ENCODE peak calls at places on chromosomes 4 and X, in eight cellular contexts. One of them, this sample, is unnamed.

GRCh38 chr4:1192091-1192492 is 19.7 kb upstream of the SPON2 start:
- DNase-seq in GM04503: peak
- DNase-seq in fibroblast of mammary gland: peak
- DNase-seq in endothelial cell: no peak
- DNase-seq in AML-193: no peak
- DNase-seq in heart right ventricle: peak
- DNase-seq in WTC11: no peak
- DNase-seq in GM23248: peak
- DNase-seq in this sample: peak

GRCh38 chrX:83469551-83469950 is 38.5 kb upstream of the POU3F4 start:
- DNase-seq in GM04503: peak
- DNase-seq in fibroblast of mammary gland: peak
- DNase-seq in endothelial cell: peak
- DNase-seq in AML-193: peak
- DNase-seq in heart right ventricle: no peak
- DNase-seq in WTC11: peak
- DNase-seq in GM23248: peak
- DNase-seq in this sample: peak

GRCh38 chrX:48071064-48071985 is at the start of gene ZNF630:
- DNase-seq in GM04503: no peak
- DNase-seq in fibroblast of mammary gland: peak
- DNase-seq in endothelial cell: peak
- DNase-seq in AML-193: peak
- DNase-seq in heart right ventricle: peak
- DNase-seq in WTC11: peak
- DNase-seq in GM23248: peak
- DNase-seq in this sample: peak

GRCh38 chr4:122827899-122828601 is 1.4 kb downstream of the FGF2 start:
- DNase-seq in GM04503: no peak
- DNase-seq in fibroblast of mammary gland: peak
- DNase-seq in endothelial cell: peak
- DNase-seq in AML-193: no peak
- DNase-seq in heart right ventricle: no peak
- DNase-seq in WTC11: peak
- DNase-seq in GM23248: peak
- DNase-seq in this sample: peak

GRCh38 chr4:141131738-141132688 is 1.3 kb downstream of the RNF150 start:
- DNase-seq in GM04503: no peak
- DNase-seq in fibroblast of mammary gland: no peak
- DNase-seq in endothelial cell: peak
- DNase-seq in AML-193: no peak
- DNase-seq in heart right ventricle: peak
- DNase-seq in WTC11: peak
- DNase-seq in GM23248: peak
- DNase-seq in this sample: no peak

GRCh38 chrX:18075603-18076002 is 145.1 kb downstream of the BEND2 start:
- DNase-seq in GM04503: no peak
- DNase-seq in fibroblast of mammary gland: no peak
- DNase-seq in endothelial cell: no peak
- DNase-seq in AML-193: no peak
- DNase-seq in heart right ventricle: no peak
- DNase-seq in WTC11: no peak
- DNase-seq in GM23248: no peak
- DNase-seq in this sample: no peak

GRCh38 chr4:2489081-2489805 is 20.3 kb downstream of the RNF4 start:
- DNase-seq in GM04503: no peak
- DNase-seq in fibroblast of mammary gland: no peak
- DNase-seq in endothelial cell: no peak
- DNase-seq in AML-193: no peak
- DNase-seq in heart right ventricle: no peak
- DNase-seq in WTC11: peak
- DNase-seq in GM23248: no peak
- DNase-seq in this sample: no peak

GRCh38 chr4:108601517-108601916 is 18.9 kb upstream of the RPL34 start:
- DNase-seq in GM04503: no peak
- DNase-seq in fibroblast of mammary gland: no peak
- DNase-seq in endothelial cell: no peak
- DNase-seq in AML-193: no peak
- DNase-seq in heart right ventricle: no peak
- DNase-seq in WTC11: no peak
- DNase-seq in GM23248: no peak
- DNase-seq in this sample: no peak

GRCh38 chr4:151524610-151525009 is 115.6 kb downstream of the FHIP1A start:
- DNase-seq in GM04503: no peak
- DNase-seq in fibroblast of mammary gland: no peak
- DNase-seq in endothelial cell: no peak
- DNase-seq in AML-193: no peak
- DNase-seq in heart right ventricle: no peak
- DNase-seq in WTC11: no peak
- DNase-seq in GM23248: no peak
- DNase-seq in this sample: no peak

GRCh38 chr4:160202802-160203201 is 1099.9 kb downstream of the RAPGEF2 start:
- DNase-seq in GM04503: no peak
- DNase-seq in fibroblast of mammary gland: peak
- DNase-seq in endothelial cell: no peak
- DNase-seq in AML-193: no peak
- DNase-seq in heart right ventricle: no peak
- DNase-seq in WTC11: no peak
- DNase-seq in GM23248: no peak
- DNase-seq in this sample: no peak

GRCh38 chr4:19850909-19851308 is 400.8 kb upstream of the SLIT2 start:
- DNase-seq in GM04503: peak
- DNase-seq in fibroblast of mammary gland: peak
- DNase-seq in endothelial cell: no peak
- DNase-seq in AML-193: no peak
- DNase-seq in heart right ventricle: no peak
- DNase-seq in WTC11: no peak
- DNase-seq in GM23248: peak
- DNase-seq in this sample: peak

GRCh38 chrX:68365356-68365755 is 67.9 kb downstream of the OPHN1 start:
- DNase-seq in GM04503: no peak
- DNase-seq in fibroblast of mammary gland: peak
- DNase-seq in endothelial cell: no peak
- DNase-seq in AML-193: no peak
- DNase-seq in heart right ventricle: no peak
- DNase-seq in WTC11: no peak
- DNase-seq in GM23248: no peak
- DNase-seq in this sample: no peak

GRCh38 chr4:16785800-16786527 is 112.5 kb downstream of the LDB2 start:
- DNase-seq in GM04503: no peak
- DNase-seq in fibroblast of mammary gland: no peak
- DNase-seq in endothelial cell: no peak
- DNase-seq in AML-193: no peak
- DNase-seq in heart right ventricle: no peak
- DNase-seq in WTC11: no peak
- DNase-seq in GM23248: peak
- DNase-seq in this sample: no peak

GRCh38 chrX:44529315-44529714 is 13.3 kb downstream of the FUNDC1 start:
- DNase-seq in GM04503: no peak
- DNase-seq in fibroblast of mammary gland: peak
- DNase-seq in endothelial cell: no peak
- DNase-seq in AML-193: no peak
- DNase-seq in heart right ventricle: no peak
- DNase-seq in WTC11: no peak
- DNase-seq in GM23248: peak
- DNase-seq in this sample: no peak

GRCh38 chrX:118702741-118703140 is 24.7 kb upstream of the IL13RA1 start:
- DNase-seq in GM04503: no peak
- DNase-seq in fibroblast of mammary gland: peak
- DNase-seq in endothelial cell: no peak
- DNase-seq in AML-193: no peak
- DNase-seq in heart right ventricle: no peak
- DNase-seq in WTC11: no peak
- DNase-seq in GM23248: no peak
- DNase-seq in this sample: no peak

GRCh38 chrX:153764786-153765137 is 713 bp downstream of the PLXNB3 start:
- DNase-seq in GM04503: no peak
- DNase-seq in fibroblast of mammary gland: no peak
- DNase-seq in endothelial cell: no peak
- DNase-seq in AML-193: no peak
- DNase-seq in heart right ventricle: no peak
- DNase-seq in WTC11: no peak
- DNase-seq in GM23248: no peak
- DNase-seq in this sample: no peak

GRCh38 chr4:143597271-143597670 is 83.8 kb downstream of the SMARCA5 start:
- DNase-seq in GM04503: no peak
- DNase-seq in fibroblast of mammary gland: no peak
- DNase-seq in endothelial cell: no peak
- DNase-seq in AML-193: no peak
- DNase-seq in heart right ventricle: no peak
- DNase-seq in WTC11: no peak
- DNase-seq in GM23248: no peak
- DNase-seq in this sample: no peak

GRCh38 chr4:86717651-86718050 is 123.5 kb downstream of the PTPN13 start:
- DNase-seq in GM04503: no peak
- DNase-seq in fibroblast of mammary gland: no peak
- DNase-seq in endothelial cell: no peak
- DNase-seq in AML-193: no peak
- DNase-seq in heart right ventricle: no peak
- DNase-seq in WTC11: no peak
- DNase-seq in GM23248: no peak
- DNase-seq in this sample: no peak

GRCh38 chrX:37349131-37350033 is at the start of gene PRRG1:
- DNase-seq in GM04503: no peak
- DNase-seq in fibroblast of mammary gland: peak
- DNase-seq in endothelial cell: peak
- DNase-seq in AML-193: no peak
- DNase-seq in heart right ventricle: peak
- DNase-seq in WTC11: peak
- DNase-seq in GM23248: peak
- DNase-seq in this sample: peak

GRCh38 chr4:147546341-147546740 is 65.4 kb downstream of the EDNRA start:
- DNase-seq in GM04503: peak
- DNase-seq in fibroblast of mammary gland: peak
- DNase-seq in endothelial cell: no peak
- DNase-seq in AML-193: no peak
- DNase-seq in heart right ventricle: no peak
- DNase-seq in WTC11: no peak
- DNase-seq in GM23248: peak
- DNase-seq in this sample: no peak

GRCh38 chr4:155207534-155208257 is 740 bp upstream of the NPY2R start:
- DNase-seq in GM04503: no peak
- DNase-seq in fibroblast of mammary gland: peak
- DNase-seq in endothelial cell: peak
- DNase-seq in AML-193: no peak
- DNase-seq in heart right ventricle: no peak
- DNase-seq in WTC11: peak
- DNase-seq in GM23248: no peak
- DNase-seq in this sample: peak

GRCh38 chr4:10098770-10099139 is 17.8 kb downstream of the WDR1 start:
- DNase-seq in GM04503: no peak
- DNase-seq in fibroblast of mammary gland: peak
- DNase-seq in endothelial cell: no peak
- DNase-seq in AML-193: no peak
- DNase-seq in heart right ventricle: no peak
- DNase-seq in WTC11: no peak
- DNase-seq in GM23248: peak
- DNase-seq in this sample: no peak

GRCh38 chrX:115255003-115255402 is 21.1 kb upstream of the LRCH2 start:
- DNase-seq in GM04503: no peak
- DNase-seq in fibroblast of mammary gland: no peak
- DNase-seq in endothelial cell: no peak
- DNase-seq in AML-193: no peak
- DNase-seq in heart right ventricle: no peak
- DNase-seq in WTC11: no peak
- DNase-seq in GM23248: no peak
- DNase-seq in this sample: no peak

GRCh38 chrX:137749282-137749681 is 183.4 kb downstream of the ZIC3 start:
- DNase-seq in GM04503: no peak
- DNase-seq in fibroblast of mammary gland: no peak
- DNase-seq in endothelial cell: no peak
- DNase-seq in AML-193: no peak
- DNase-seq in heart right ventricle: no peak
- DNase-seq in WTC11: no peak
- DNase-seq in GM23248: no peak
- DNase-seq in this sample: peak

GRCh38 chr4:156255205-156255604 is 301.5 kb upstream of the CTSO start:
- DNase-seq in GM04503: no peak
- DNase-seq in fibroblast of mammary gland: no peak
- DNase-seq in endothelial cell: no peak
- DNase-seq in AML-193: no peak
- DNase-seq in heart right ventricle: no peak
- DNase-seq in WTC11: no peak
- DNase-seq in GM23248: no peak
- DNase-seq in this sample: no peak

GRCh38 chrX:133965321-133965720 is 20.1 kb downstream of the GPC3 start:
- DNase-seq in GM04503: no peak
- DNase-seq in fibroblast of mammary gland: no peak
- DNase-seq in endothelial cell: no peak
- DNase-seq in AML-193: no peak
- DNase-seq in heart right ventricle: no peak
- DNase-seq in WTC11: no peak
- DNase-seq in GM23248: no peak
- DNase-seq in this sample: no peak

GRCh38 chrX:135985123-135985973 is at the start of gene SLC9A6:
- DNase-seq in GM04503: no peak
- DNase-seq in fibroblast of mammary gland: peak
- DNase-seq in endothelial cell: peak
- DNase-seq in AML-193: peak
- DNase-seq in heart right ventricle: peak
- DNase-seq in WTC11: peak
- DNase-seq in GM23248: peak
- DNase-seq in this sample: peak

GRCh38 chrX:9339603-9340569 is 125.0 kb upstream of the TBL1X start:
- DNase-seq in GM04503: no peak
- DNase-seq in fibroblast of mammary gland: no peak
- DNase-seq in endothelial cell: no peak
- DNase-seq in AML-193: no peak
- DNase-seq in heart right ventricle: peak
- DNase-seq in WTC11: no peak
- DNase-seq in GM23248: peak
- DNase-seq in this sample: peak

GRCh38 chr4:92646826-92647225 is 343.1 kb downstream of the GRID2 start:
- DNase-seq in GM04503: no peak
- DNase-seq in fibroblast of mammary gland: no peak
- DNase-seq in endothelial cell: no peak
- DNase-seq in AML-193: no peak
- DNase-seq in heart right ventricle: no peak
- DNase-seq in WTC11: no peak
- DNase-seq in GM23248: no peak
- DNase-seq in this sample: no peak

GRCh38 chr4:2063557-2064275 is 4.6 kb downstream of the NAT8L start:
- DNase-seq in GM04503: no peak
- DNase-seq in fibroblast of mammary gland: no peak
- DNase-seq in endothelial cell: no peak
- DNase-seq in AML-193: no peak
- DNase-seq in heart right ventricle: peak
- DNase-seq in WTC11: no peak
- DNase-seq in GM23248: no peak
- DNase-seq in this sample: no peak

GRCh38 chrX:86028681-86029080 is 18.7 kb downstream of the CHM start:
- DNase-seq in GM04503: no peak
- DNase-seq in fibroblast of mammary gland: peak
- DNase-seq in endothelial cell: no peak
- DNase-seq in AML-193: no peak
- DNase-seq in heart right ventricle: no peak
- DNase-seq in WTC11: no peak
- DNase-seq in GM23248: peak
- DNase-seq in this sample: no peak

GRCh38 chrX:9293051-9293496 is 171.8 kb upstream of the TBL1X start:
- DNase-seq in GM04503: no peak
- DNase-seq in fibroblast of mammary gland: no peak
- DNase-seq in endothelial cell: no peak
- DNase-seq in AML-193: no peak
- DNase-seq in heart right ventricle: no peak
- DNase-seq in WTC11: peak
- DNase-seq in GM23248: no peak
- DNase-seq in this sample: peak

GRCh38 chr4:181685461-181685860 is 557.7 kb upstream of the TENM3 start:
- DNase-seq in GM04503: no peak
- DNase-seq in fibroblast of mammary gland: peak
- DNase-seq in endothelial cell: no peak
- DNase-seq in AML-193: no peak
- DNase-seq in heart right ventricle: no peak
- DNase-seq in WTC11: no peak
- DNase-seq in GM23248: peak
- DNase-seq in this sample: no peak

GRCh38 chr4:175373031-175373430 is 439.0 kb downstream of the GPM6A start:
- DNase-seq in GM04503: no peak
- DNase-seq in fibroblast of mammary gland: peak
- DNase-seq in endothelial cell: no peak
- DNase-seq in AML-193: no peak
- DNase-seq in heart right ventricle: no peak
- DNase-seq in WTC11: no peak
- DNase-seq in GM23248: peak
- DNase-seq in this sample: no peak

This sample was measured in iPS-NIHi11.